ENCODE peak calls at places on chromosomes 3 and 15, in four cellular contexts. U, E, T and G are unnamed samples.

GRCh38 chr3:170419301-170420087 is 826 bp downstream of the CLDN11 start:
- DNase-seq in E (peak), T (peak), U (no peak), G (no peak)

GRCh38 chr3:183991403-183991802 is 26.3 kb downstream of the ABCC5 start:
- DNase-seq in T (no peak), E (peak), U (no peak), G (no peak)

GRCh38 chr3:43995929-43996378 is 245.7 kb upstream of the TOPAZ1 start:
- DNase-seq in U (no peak), T (no peak), E (peak), G (no peak)

GRCh38 chr15:75597667-75598341 is 18.7 kb upstream of the PTPN9 start:
- DNase-seq in T (no peak), U (no peak), E (no peak), G (no peak)

GRCh38 chr3:126419886-126420786 is 25.4 kb downstream of the CFAP100 start:
- DNase-seq in U (no peak), T (no peak), E (peak), G (no peak)

GRCh38 chr3:13235079-13235478 is 161.8 kb upstream of the IQSEC1 start:
- DNase-seq in T (no peak), U (no peak), E (no peak), G (no peak)

GRCh38 chr3:107367353-107367752 is 9.9 kb upstream of the CCDC54 start:
- DNase-seq in U (no peak), T (peak), E (no peak), G (no peak)

GRCh38 chr15:76994971-76995945 is at the start of gene PSTPIP1:
- DNase-seq in T (no peak), E (peak), U (peak), G (no peak)

GRCh38 chr3:103210583-103210982 is 775.8 kb downstream of the ZPLD1 start:
- DNase-seq in U (no peak), E (no peak), T (no peak), G (no peak)

GRCh38 chr3:51378726-51379125 is 6.4 kb upstream of the MANF start:
- DNase-seq in E (peak), U (no peak), T (no peak), G (no peak)

GRCh38 chr15:78875107-78875914 is 2.6 kb downstream of the MORF4L1 start:
- DNase-seq in U (no peak), T (no peak), E (peak), G (no peak)

GRCh38 chr3:188036375-188036985 is 117.5 kb upstream of the LPP start:
- DNase-seq in E (no peak), T (no peak), U (peak), G (no peak)

GRCh38 chr3:46665763-46666470 is 27.6 kb downstream of the ALS2CL start:
- DNase-seq in E (peak), U (peak), T (no peak), G (no peak)

GRCh38 chr3:106376016-106376415 is 507.2 kb upstream of the CBLB start:
- DNase-seq in T (no peak), E (no peak), U (no peak), G (no peak)

GRCh38 chr3:66276705-66277274 is 56.0 kb downstream of the SLC25A26 start:
- DNase-seq in T (peak), E (peak), U (peak), G (peak)

GRCh38 chr3:13544293-13544831 is 4.6 kb upstream of the FBLN2 start:
- DNase-seq in T (peak), U (no peak), E (peak), G (no peak)

GRCh38 chr15:48627260-48627969 is 18.1 kb downstream of the FBN1 start:
- DNase-seq in T (peak), U (no peak), E (peak), G (no peak)

GRCh38 chr15:56732881-56733130 is 503 bp downstream of the ZNF280D start:
- DNase-seq in T (no peak), E (no peak), U (no peak), G (no peak)

GRCh38 chr15:56733131-56734012 is at the start of gene ZNF280D:
- DNase-seq in T (peak), U (peak), E (peak), G (peak)

GRCh38 chr15:56732135-56732880 is 1.0 kb downstream of the ZNF280D start:
- DNase-seq in U (no peak), T (peak), E (no peak), G (no peak)

GRCh38 chr15:56735589-56735988 is 2.3 kb upstream of the ZNF280D start:
- DNase-seq in T (no peak), U (no peak), E (no peak), G (no peak)

DNA sequence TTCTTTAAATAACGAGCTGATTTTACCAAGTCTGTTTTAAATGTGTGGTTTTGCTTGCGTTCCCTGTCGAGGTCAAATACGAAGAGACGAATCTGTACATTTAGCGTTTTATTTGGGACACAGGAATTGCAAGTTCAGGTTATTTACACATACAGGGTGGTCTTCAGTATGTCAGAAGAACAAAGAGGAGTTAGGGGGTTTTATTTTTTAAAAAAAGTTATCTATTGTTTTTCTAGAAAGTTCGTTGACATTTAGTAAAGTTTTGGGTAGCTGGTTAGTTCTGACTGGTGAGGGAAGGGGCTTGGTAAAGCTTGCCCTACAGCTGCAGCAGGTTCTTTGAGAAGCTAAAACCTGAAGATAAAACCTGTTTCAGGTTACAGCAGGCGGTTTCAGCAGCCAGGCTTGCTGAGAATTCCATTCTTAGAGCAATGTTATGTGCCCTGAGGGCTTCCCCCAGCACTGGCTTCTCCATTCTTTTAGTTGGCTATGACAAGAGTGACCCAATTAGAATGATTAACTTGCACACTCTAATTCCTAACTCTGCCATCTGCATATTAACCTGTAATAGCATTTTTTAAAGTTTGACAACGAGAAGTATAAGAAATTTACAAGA is 810 bp upstream of the ZNF280D start:
- DNase-seq in U (no peak), T (no peak), E (no peak), G (no peak)
- H3K4me3 ChIP-seq in U (peak), T (peak), E (peak), G (no peak)

GRCh38 chr3:139679218-139679617 is 1.4 kb upstream of the NMNAT3 start:
- DNase-seq in U (no peak), E (no peak), T (no peak), G (peak)

GRCh38 chr3:139675327-139675726 is 2.4 kb downstream of the NMNAT3 start:
- DNase-seq in U (no peak), E (no peak), T (no peak), G (no peak)

GRCh38 chr3:139674585-139675260 is 3.0 kb downstream of the NMNAT3 start:
- DNase-seq in U (no peak), E (no peak), T (no peak), G (no peak)

GRCh38 chr3:139676634-139677197 is 1.1 kb downstream of the NMNAT3 start:
- DNase-seq in T (no peak), U (no peak), E (no peak), G (no peak)

GRCh38 chr3:139677341-139678155 is at the start of gene NMNAT3:
- DNase-seq in U (peak), E (no peak), T (peak), G (peak)
- TF ChIP-seq CTCF in U (no peak), E (no peak), T (no peak), G (no peak)

DNA sequence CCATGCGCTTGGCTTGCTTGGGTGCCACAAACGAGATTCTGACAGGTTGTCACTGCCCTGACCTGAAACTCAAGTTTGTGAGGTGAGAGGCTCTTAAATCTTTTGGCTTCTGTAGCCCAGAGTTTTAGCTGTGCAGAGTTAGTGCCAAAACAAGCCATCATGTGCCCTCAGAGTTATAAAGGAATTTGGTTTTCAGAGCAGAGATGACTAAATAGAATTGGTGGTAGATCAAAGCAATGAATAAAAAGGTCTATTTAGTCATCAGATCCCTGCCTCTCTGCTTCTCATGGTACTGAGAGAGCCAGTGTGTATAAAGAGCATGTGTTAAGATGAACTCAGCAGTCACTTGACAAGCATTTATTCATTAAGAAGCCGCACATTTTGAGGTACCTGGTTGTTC is 207.5 kb upstream of the DPH6 start:
- DNase-seq in E (no peak), T (peak), U (no peak), G (no peak)
- H3K27ac ChIP-seq in E (no peak), T (no peak), U (no peak), G (no peak)

GRCh38 chr15:68572309-68572708 is 6.5 kb upstream of the CORO2B start:
- DNase-seq in T (no peak), U (no peak), E (no peak), G (no peak)

GRCh38 chr15:68572921-68573320 is 5.9 kb upstream of the CORO2B start:
- DNase-seq in T (no peak), U (no peak), E (no peak), G (no peak)

GRCh38 chr15:68576253-68577236 is 2.2 kb upstream of the CORO2B start:
- DNase-seq in E (no peak), T (no peak), U (no peak), G (peak)

GRCh38 chr15:68574629-68575028 is 4.2 kb upstream of the CORO2B start:
- DNase-seq in E (no peak), U (no peak), T (no peak), G (no peak)

GRCh38 chr15:68574051-68574450 is 4.7 kb upstream of the CORO2B start:
- DNase-seq in E (no peak), T (no peak), U (no peak), G (no peak)
- H3K4me3 ChIP-seq in E (no peak), T (no peak), U (no peak), G (no peak)

DNA sequence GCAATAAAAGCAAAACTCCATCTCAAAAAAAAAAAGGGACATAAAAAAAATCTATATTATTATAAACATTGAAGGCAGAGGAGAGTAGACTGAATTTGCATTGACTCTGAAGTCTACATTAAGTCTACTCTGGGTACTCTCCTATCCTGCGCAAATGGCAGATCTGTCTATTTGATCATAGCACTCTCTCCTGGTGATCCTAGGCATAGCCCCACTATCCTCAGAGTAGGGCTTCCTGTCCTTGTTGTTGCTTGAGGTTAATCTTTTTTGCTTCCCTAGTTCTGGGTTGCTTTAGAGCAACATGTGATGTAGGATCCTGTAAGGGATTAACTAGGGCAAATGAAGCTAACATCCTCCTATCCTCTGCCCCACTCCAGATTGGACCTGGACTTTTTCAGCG is 82.1 kb upstream of the LRRFIP2 start:
- DNase-seq in T (no peak), U (no peak), E (no peak), G (peak)
- TF ChIP-seq CTCF in T (no peak), U (no peak), E (peak), G (peak)

DNA sequence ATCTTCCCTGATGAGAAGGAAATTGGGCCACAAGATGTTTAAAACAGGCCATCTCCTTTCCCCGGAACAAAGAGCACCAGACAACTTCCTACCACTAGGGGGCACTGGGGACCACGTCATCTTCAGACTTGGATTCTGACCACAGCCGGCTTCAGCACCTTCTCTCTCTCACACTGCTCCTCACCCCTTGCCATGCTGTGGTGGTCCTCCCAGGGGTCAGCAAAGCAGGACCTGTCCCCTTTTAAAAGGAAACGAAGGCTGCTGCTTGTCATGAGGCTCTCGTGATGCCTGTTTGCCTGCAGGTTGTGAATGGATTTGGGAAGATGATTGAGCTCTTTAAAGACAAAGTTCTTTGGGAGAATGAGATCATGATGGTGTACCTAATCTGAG is 16.2 kb downstream of the RFT1 start:
- DNase-seq in U (peak), T (peak), E (peak), G (peak)
- H3K27ac ChIP-seq in U (peak), T (peak), E (peak), G (peak)

DNA sequence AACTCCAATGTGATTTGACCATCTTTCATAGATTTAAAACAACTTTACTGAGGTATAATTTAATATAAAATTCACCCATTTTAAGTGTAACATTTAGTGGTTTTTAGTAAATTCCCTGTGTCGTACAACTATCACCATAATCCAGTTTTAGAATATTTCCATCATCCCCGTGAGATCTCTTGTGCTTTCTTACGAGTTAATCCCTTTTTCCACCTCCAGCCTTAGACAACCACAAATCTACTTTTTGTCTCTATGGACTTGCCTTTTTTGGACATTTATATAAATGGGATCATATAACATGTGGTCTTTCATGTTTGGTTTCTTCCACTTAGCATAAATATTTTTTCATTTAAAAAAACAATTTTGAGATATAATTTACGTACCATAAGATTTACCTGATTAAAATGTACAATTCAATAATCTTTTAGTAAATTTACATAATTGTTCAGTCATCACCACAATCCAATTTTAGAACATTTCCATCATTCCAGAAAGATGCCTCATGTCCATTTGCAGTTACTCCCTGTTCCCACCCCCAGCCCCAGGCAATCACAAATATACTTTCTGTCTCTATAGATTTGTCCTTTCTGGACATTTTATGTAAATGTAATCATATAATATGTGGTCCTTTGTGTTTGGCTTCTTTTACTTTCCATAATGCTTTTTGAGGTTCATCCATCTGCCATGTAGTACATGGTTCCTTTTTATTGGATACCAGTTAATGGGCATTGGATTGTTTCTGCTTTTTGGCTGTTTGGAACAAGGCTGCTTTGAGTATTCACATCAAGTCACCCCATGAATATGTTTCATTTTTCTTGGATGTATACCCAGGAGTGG is 3.0 kb downstream of the OXSR1 start:
- DNase-seq in E (peak), T (peak), U (no peak), G (no peak)
- H3K4me3 ChIP-seq in E (peak), T (peak), U (no peak), G (no peak)

DNA sequence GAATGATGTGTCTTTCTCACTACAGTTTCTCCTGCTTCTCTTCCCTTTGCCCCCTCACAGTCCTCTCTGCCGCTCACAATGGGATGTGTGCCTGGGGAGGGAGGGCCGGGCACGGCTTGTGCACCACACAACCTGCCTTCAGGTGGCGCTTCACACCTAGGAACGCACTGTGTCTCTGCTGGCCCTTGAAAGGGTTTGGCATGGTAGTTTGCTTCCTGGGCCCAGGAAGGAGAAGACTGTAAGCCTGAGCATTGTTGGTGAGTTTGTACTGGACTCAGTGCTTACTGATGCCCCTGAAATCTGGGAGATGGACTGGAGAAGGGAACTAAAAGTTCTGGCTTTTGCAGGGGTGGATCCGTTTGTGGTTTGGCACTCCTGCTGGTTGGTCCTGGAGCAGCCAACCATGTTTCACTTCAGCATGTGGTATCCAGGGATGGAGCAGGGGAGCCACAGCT is 9.2 kb downstream of the ALPK3 start:
- DNase-seq in E (no peak), U (peak), T (no peak), G (peak)
- TF ChIP-seq CTCF in E (peak), U (peak), T (no peak), G (peak)

DNA sequence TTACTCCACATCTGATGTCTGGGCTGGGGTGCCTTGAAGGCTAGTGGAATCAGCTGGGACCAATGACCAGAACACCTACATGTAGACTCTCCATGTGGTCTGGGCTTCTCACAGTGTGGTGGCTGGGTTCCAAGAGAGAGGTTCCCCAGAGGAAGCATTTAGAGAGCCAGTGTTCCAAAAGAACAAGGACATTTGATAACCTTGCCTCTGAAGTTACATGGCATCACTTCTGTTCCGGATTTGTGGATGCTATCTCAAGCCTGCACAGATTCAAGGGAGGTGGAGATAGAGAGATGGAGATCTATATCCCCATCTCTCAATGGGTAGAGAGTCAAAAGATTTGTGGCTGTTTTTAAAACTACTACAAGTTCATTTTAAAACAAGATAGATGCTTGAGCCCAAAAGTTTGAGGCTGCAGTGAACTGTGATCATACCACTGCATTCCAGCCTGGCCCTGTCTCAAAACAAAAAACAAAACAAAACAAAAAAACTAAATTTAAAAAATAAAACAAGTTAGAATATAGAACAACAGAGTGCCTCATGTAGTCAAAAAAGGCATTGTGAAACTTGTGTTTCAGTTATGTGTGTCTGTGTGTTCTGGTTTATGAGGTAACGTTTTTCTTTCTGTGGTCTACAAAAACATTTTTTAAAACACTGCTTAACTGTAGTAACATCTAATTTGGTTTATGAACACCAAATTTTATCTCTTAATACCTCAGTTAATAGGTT is 44.8 kb downstream of the PDE8A start:
- DNase-seq in E (no peak), U (no peak), T (no peak), G (no peak)
- H3K27ac ChIP-seq in E (no peak), U (no peak), T (no peak), G (no peak)